ENCODE peak calls at places on chromosome 14, in four cellular contexts. F, C, I and M are unnamed samples.
A peak's percentile ranks its signal among the peaks of the same experiment; 100 is the strongest.

GRCh38 chr14:98956181-98956580 is 315.8 kb downstream of the BCL11B start:
- DNase-seq in I (no peak), F (no peak), C (no peak), M (no peak)

GRCh38 chr14:55130194-55130550 is 1.1 kb downstream of the LGALS3 start:
- DNase-seq in I (peak; percentile 69), F (no peak), C (no peak), M (no peak)

GRCh38 chr14:95313707-95314106 is 6.0 kb downstream of the CLMN start:
- DNase-seq in C (no peak), F (peak; percentile 84), I (peak; percentile 34), M (peak; percentile 85)

GRCh38 chr14:71411280-71411595 is 504.0 kb downstream of the PCNX1 start:
- DNase-seq in F (no peak), C (no peak), I (no peak), M (no peak)

GRCh38 chr14:26820101-26820500 is 222.3 kb upstream of the NOVA1 start:
- DNase-seq in I (no peak), F (no peak), C (no peak), M (no peak)

GRCh38 chr14:105473677-105474477 is 744 bp upstream of the CRIP2 start:
- DNase-seq in C (peak; percentile 77), F (peak; percentile 94), I (peak; percentile 78), M (peak; percentile 85)

GRCh38 chr14:52015411-52016030 is 26.2 kb downstream of the RTRAF start:
- DNase-seq in F (no peak), I (peak; percentile 17), C (no peak), M (no peak)

GRCh38 chr14:22070119-22070982 is 396.7 kb upstream of the OR4E1 start:
- DNase-seq in C (peak; percentile 46), I (no peak), F (peak; percentile 45), M (no peak)

GRCh38 chr14:100899841-100900771 is 3.4 kb downstream of the RTL1 start:
- DNase-seq in F (peak; percentile 14), I (no peak), C (no peak), M (peak; percentile 34)

GRCh38 chr14:23056257-23056955 is 914 bp downstream of the CDH24 start:
- DNase-seq in F (peak; percentile 74), I (peak; percentile 65), C (peak; percentile 68), M (peak; percentile 78)

GRCh38 chr14:76975051-76975450 is 53.5 kb downstream of the IRF2BPL start:
- DNase-seq in F (no peak), I (no peak), C (no peak), M (no peak)

GRCh38 chr14:60245316-60246177 is 3.5 kb upstream of the PPM1A start:
- DNase-seq in F (no peak), C (no peak), I (no peak), M (no peak)

GRCh38 chr14:85963486-85963885 is 433.5 kb downstream of the FLRT2 start:
- DNase-seq in C (no peak), F (no peak), I (no peak), M (no peak)

GRCh38 chr14:53849549-53849948 is 107.1 kb downstream of the BMP4 start:
- DNase-seq in I (no peak), C (no peak), F (no peak), M (no peak)

GRCh38 chr14:49303952-49304516 is 282.1 kb downstream of the RPS29 start:
- DNase-seq in I (peak; percentile 13), F (no peak), C (no peak), M (no peak)

GRCh38 chr14:35355981-35356839 is 48.3 kb downstream of the NFKBIA start:
- DNase-seq in I (peak; percentile 58), F (peak; percentile 43), C (no peak), M (no peak)

GRCh38 chr14:104245723-104246122 is 107.3 kb downstream of the KIF26A start:
- DNase-seq in F (no peak), C (no peak), I (no peak), M (no peak)

GRCh38 chr14:52266179-52266578 is 1.3 kb upstream of the PTGDR start:
- DNase-seq in C (no peak), I (peak; percentile 49), F (no peak), M (no peak)

GRCh38 chr14:53325176-53325806 is 172.2 kb upstream of the DDHD1 start:
- DNase-seq in F (no peak), I (peak; percentile 21), C (no peak), M (no peak)

GRCh38 chr14:69464829-69465228 is 19.7 kb upstream of the PLEKHD1 start:
- DNase-seq in C (no peak), I (peak; percentile 98), F (no peak), M (no peak)

GRCh38 chr14:101972126-101972785 is 7.9 kb downstream of the DYNC1H1 start:
- DNase-seq in F (peak; percentile 79), I (peak; percentile 100), C (no peak), M (peak; percentile 69)

GRCh38 chr14:63677891-63678379 is 36.3 kb upstream of the WDR89 start:
- DNase-seq in F (no peak), C (no peak), I (peak; percentile 67), M (no peak)

GRCh38 chr14:103427485-103428443 is 42.5 kb downstream of the MARK3 start:
- DNase-seq in C (no peak), F (no peak), I (peak; percentile 85), M (no peak)

GRCh38 chr14:43669355-43669754 is 837.7 kb downstream of the FSCB start:
- DNase-seq in I (no peak), C (no peak), F (no peak), M (no peak)

GRCh38 chr14:103522649-103523582 is at the start of gene CKB:
- DNase-seq in I (peak; percentile 45), F (peak; percentile 76), C (peak; percentile 20), M (no peak)

GRCh38 chr14:93039649-93040315 is 75.9 kb downstream of the ITPK1 start:
- DNase-seq in C (no peak), F (no peak), I (no peak), M (no peak)

GRCh38 chr14:93041002-93041401 is 74.7 kb downstream of the ITPK1 start:
- DNase-seq in F (no peak), C (no peak), I (no peak), M (no peak)

GRCh38 chr14:93042968-93043940 is 72.5 kb downstream of the ITPK1 start:
- DNase-seq in F (peak; percentile 90), I (peak; percentile 63), C (no peak), M (peak; percentile 93)

GRCh38 chr14:93040443-93040842 is 75.3 kb downstream of the ITPK1 start:
- DNase-seq in I (no peak), F (no peak), C (no peak), M (no peak)

DNA sequence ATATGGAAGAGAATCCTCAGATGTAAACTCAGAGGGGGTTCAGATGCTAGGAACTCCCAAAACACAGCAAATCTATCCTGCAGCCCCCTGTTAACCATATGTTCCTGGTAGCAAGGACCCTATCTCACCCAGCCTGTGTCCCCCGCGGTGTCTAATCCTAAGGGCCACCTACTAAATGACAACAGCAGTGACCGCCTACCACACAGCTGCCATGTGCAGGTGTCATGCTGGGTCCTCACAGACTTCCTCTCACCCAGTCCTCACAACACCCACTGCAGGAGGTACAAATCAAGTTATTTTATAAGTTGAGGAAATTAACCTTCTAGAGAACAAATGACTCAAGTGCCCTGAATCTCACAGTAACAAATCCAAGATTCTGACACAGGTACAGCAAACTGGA is 73.9 kb downstream of the ITPK1 start:
- DNase-seq in I (no peak), C (no peak), F (no peak), M (no peak)
- H3K4me3 ChIP-seq in I (no peak overlapping the region), C (no peak overlapping the region), F (no peak overlapping the region), M (no peak overlapping the region)

DNA sequence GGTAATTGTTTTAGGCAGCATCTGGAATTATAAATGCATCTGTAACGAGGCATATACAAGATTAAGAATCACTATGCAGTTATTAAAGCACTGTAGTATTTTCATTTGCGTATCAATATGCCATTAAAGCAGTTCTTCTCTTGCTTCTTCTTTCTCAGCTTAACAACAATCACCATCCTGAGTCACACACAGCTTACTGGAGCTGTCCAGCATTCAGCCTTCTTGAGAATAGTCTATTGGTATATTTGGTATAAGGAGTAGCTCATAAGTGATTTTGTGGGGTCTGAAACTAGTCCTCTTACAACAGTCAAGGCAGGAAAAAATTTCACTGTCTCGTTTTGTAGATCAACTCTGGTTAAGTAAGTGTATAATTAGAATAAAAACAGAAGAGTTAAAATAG is 523.0 kb upstream of the FOXG1 start:
- DNase-seq in F (no peak), I (no peak), C (no peak), M (no peak)
- H3K9me3 ChIP-seq in F (no peaks in the 10 kb centered on the region), I (peaks cover 4% of the 10 kb centered on the region), C (peaks cover 4% of the 10 kb centered on the region), M (no peaks in the 10 kb centered on the region)

GRCh38 chr14:74575507-74575906 is 36.5 kb downstream of the LTBP2 start:
- DNase-seq in I (no peak), C (no peak), F (peak; percentile 20), M (no peak)

GRCh38 chr14:74574706-74575105 is 37.3 kb downstream of the LTBP2 start:
- DNase-seq in F (no peak), I (peak; percentile 21), C (no peak), M (no peak)

GRCh38 chr14:74574092-74574438 is 38.0 kb downstream of the LTBP2 start:
- DNase-seq in I (no peak), C (no peak), F (peak; percentile 2), M (no peak)

GRCh38 chr14:74577247-74577947 is 34.6 kb downstream of the LTBP2 start:
- DNase-seq in I (peak; percentile 33), F (peak; percentile 46), C (no peak), M (peak; percentile 60)

GRCh38 chr14:74575936-74576335 is 36.1 kb downstream of the LTBP2 start:
- DNase-seq in I (no peak), F (peak; percentile 20), C (no peak), M (no peak)
- H3K27ac ChIP-seq in I (peak overlapping the region; percentile 26), F (no peak overlapping the region), C (no peak overlapping the region), M (no peak overlapping the region)

GRCh38 chr14:50363734-50364113 is 33.0 kb downstream of the CDKL1 start:
- DNase-seq in F (no peak), I (peak; percentile 18), C (peak; percentile 29), M (peak; percentile 73)

GRCh38 chr14:50360093-50360492 is 36.6 kb downstream of the CDKL1 start:
- DNase-seq in I (no peak), C (no peak), F (no peak), M (no peak)

GRCh38 chr14:50364792-50365191 is 31.9 kb downstream of the CDKL1 start:
- DNase-seq in I (no peak), C (no peak), F (no peak), M (peak; percentile 63)

GRCh38 chr14:50360851-50361250 is 35.8 kb downstream of the CDKL1 start:
- DNase-seq in C (no peak), I (no peak), F (no peak), M (no peak)

GRCh38 chr14:50362791-50363733 is 33.6 kb downstream of the CDKL1 start:
- DNase-seq in I (peak; percentile 14), C (peak; percentile 9), F (no peak), M (no peak)
- H3K4me3 ChIP-seq in I (peak overlapping the region; percentile 5), C (peak overlapping the region; percentile 60), F (peak overlapping the region; percentile 34), M (peak overlapping the region; percentile 37)